ENCODE peak calls at places on chromosomes 1 and 21, in five cellular contexts. P, A, L, D and F are unnamed samples.

GRCh38 chr1:53316058-53316741 is 11.7 kb downstream of the LRP8 start:
- DNase-seq in P (no peak), A (peak), L (no peak), D (no peak), F (no peak)

GRCh38 chr1:158686430-158687009 is at the start of gene SPTA1:
- DNase-seq in P (no peak), A (peak), L (no peak), D (no peak), F (no peak)

GRCh38 chr1:203475012-203475981 is at the start of gene PRELP:
- DNase-seq in P (no peak), A (no peak), L (no peak), D (no peak), F (no peak)

GRCh38 chr1:62682531-62682930 is 5.7 kb downstream of the DOCK7 start:
- DNase-seq in P (no peak), A (no peak), L (peak), D (no peak), F (no peak)

GRCh38 chr1:64915381-64916274 is 50.7 kb downstream of the JAK1 start:
- DNase-seq in P (no peak), A (no peak), L (peak), D (no peak), F (no peak)

GRCh38 chr1:209853677-209854076 is 25.9 kb downstream of the UTP25 start:
- DNase-seq in P (no peak), A (no peak), L (no peak), D (no peak), F (no peak)

GRCh38 chr1:218294531-218294930 is 9.4 kb downstream of the RRP15 start:
- DNase-seq in P (no peak), A (no peak), L (no peak), D (no peak), F (no peak)

GRCh38 chr1:97379387-97380075 is 541.3 kb downstream of the DPYD start:
- DNase-seq in P (no peak), A (no peak), L (no peak), D (no peak), F (no peak)

GRCh38 chr1:227449051-227449450 is 114.3 kb upstream of the ZNF678 start:
- DNase-seq in P (no peak), A (peak), L (peak), D (no peak), F (no peak)
- TF ChIP-seq YY1 in P (peak), A (peak), L (no peak), D (no peak), F (no peak)

DNA sequence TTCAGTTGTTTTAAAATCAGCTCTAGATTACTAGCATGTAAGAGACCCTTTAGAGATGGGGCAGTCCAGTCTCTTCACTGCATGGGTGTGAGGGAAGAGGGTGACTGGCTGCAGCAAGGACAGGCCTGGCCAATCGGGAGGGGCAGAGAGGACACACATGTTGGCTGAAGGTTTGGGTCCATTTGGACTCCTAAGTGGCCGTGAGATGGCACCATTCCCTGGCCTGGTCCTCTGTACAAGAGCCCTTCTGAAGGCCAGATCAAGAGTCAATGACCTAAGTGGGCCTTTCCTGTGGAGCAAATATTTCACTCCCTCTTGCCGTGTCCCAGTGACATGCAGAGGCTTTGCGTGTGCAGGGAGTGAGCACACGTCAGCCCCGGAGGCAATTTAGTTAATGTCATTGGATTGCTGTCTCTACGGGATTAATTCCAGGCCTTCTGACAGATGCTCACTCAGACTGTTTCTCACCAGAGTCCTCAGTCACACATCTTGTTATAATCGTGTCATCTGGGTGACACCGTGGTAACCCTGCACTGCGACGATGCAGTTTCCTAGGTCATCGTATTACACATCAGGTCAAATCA is 613.0 kb downstream of the NPHP4 start:
- DNase-seq in P (no peak), A (no peak), L (no peak), D (no peak), F (no peak)
- TF ChIP-seq POLR2AphosphoS5 in P (no peak), A (no peak), L (no peak), D (no peak), F (no peak)

GRCh38 chr21:17612565-17613241 is at the start of gene BTG3:
- DNase-seq in P (peak), A (peak), L (peak), D (no peak), F (peak)

GRCh38 chr21:17611414-17612022 is 1.2 kb downstream of the BTG3 start:
- DNase-seq in P (no peak), A (peak), L (peak), D (peak), F (peak)

GRCh38 chr21:17610862-17611261 is 1.8 kb downstream of the BTG3 start:
- DNase-seq in P (no peak), A (peak), L (peak), D (no peak), F (no peak)

GRCh38 chr21:17613242-17613676 is 558 bp upstream of the BTG3 start:
- DNase-seq in P (no peak), A (no peak), L (no peak), D (no peak), F (no peak)

GRCh38 chr21:17612023-17612564 is 607 bp downstream of the BTG3 start:
- DNase-seq in P (no peak), A (no peak), L (no peak), D (no peak), F (no peak)
- TF ChIP-seq CEBPB in P (no peak), A (no peak), L (no peak), D (no peak), F (no peak)

GRCh38 chr1:207963429-207964194 is 52.7 kb upstream of the CD34 start:
- DNase-seq in P (no peak), A (peak), L (peak), D (peak), F (peak)

GRCh38 chr1:207964195-207964966 is 53.5 kb upstream of the CD34 start:
- DNase-seq in P (no peak), A (peak), L (no peak), D (no peak), F (no peak)

GRCh38 chr1:207959995-207960745 is 49.2 kb upstream of the CD34 start:
- DNase-seq in P (no peak), A (no peak), L (no peak), D (no peak), F (no peak)

GRCh38 chr1:207965602-207966387 is 54.9 kb upstream of the CD34 start:
- DNase-seq in P (no peak), A (no peak), L (peak), D (no peak), F (no peak)

GRCh38 chr1:207962716-207963428 is 51.9 kb upstream of the CD34 start:
- DNase-seq in P (no peak), A (no peak), L (no peak), D (no peak), F (no peak)
- TF ChIP-seq YY1 in P (no peak), A (no peak), L (no peak), D (no peak), F (no peak)

DNA sequence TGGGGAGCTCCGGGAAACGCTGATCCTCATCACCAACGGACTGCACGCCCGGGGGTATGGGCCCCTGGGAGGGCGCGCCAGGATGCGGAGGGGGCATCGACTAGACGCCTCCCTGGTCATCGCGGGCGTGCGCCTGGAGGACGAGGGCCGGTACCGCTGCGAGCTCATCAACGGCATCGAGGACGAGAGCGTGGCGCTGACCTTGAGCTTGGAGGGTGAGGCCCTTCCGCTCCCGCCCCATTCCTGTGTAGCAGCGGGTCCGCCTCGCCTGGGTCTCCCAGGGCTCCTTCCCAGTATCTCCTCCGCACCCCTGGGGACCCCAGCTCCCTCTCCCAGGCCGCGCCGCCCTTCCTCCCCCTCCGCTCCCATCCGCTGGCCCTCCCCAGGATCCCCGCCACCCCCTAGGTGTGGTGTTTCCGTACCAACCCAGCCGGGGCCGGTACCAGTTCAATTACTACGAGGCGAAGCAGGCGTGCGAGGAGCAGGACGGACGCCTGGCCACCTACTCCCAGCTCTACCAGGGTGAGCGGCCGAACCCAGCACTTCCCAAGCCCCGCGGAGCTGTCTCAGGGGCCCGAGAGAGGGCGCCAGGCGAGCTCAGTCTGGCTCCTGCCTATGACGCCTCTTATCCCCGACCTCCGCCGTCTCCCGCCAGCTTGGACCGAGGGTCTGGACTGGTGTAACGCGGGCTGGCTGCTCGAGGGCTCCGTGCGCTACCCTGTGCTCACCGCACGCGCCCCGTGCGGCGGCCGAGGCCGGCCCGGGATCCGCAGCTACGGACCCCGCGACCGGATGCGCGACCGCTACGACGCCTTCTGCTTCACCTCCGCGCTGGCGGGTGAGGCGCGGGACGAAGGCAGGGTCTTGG is 5.0 kb downstream of the HAPLN2 start:
- DNase-seq in P (no peak), A (peak), L (no peak), D (no peak), F (no peak)
- TF ChIP-seq POLR2AphosphoS5 in P (peak), A (peak), L (no peak), D (no peak), F (no peak)

GRCh38 chr21:45651921-45652320 is 8.4 kb downstream of the PCBP3 start:
- DNase-seq in P (no peak), A (no peak), L (no peak), D (no peak), F (no peak)

DNA sequence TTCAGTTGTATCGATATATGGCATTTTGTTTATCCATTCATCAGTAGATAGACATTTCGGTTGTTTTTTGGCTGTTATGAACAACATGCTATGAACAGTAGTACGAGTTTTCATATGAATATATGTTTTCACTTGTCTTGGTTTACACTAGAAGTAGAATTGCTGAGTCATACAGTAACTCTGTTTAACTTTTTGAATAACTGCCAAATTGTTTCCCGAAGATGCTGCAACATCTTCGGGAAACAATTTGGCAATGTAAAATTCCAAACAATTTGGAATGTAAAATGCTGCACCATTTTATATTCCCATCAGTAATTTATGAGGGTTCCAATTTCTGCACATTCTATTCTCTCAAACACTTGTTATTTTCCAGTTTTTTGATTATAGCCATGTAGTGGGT is 11.5 kb downstream of the PCBP3 start:
- DNase-seq in P (no peak), A (no peak), L (no peak), D (no peak), F (no peak)
- TF ChIP-seq CEBPB in P (no peak), A (no peak), L (no peak), D (no peak), F (no peak)

GRCh38 chr1:148334339-148335130 is 148.6 kb downstream of the PPIAL4G start:
- DNase-seq in P (peak), A (peak), L (peak), D (peak), F (peak)
- TF ChIP-seq YY1 in P (no peak), A (peak), L (no peak), D (peak), F (peak)

GRCh38 chr1:44678626-44679025 is 4.1 kb downstream of the ARMH1 start:
- DNase-seq in P (no peak), A (no peak), L (no peak), D (no peak), F (no peak)

GRCh38 chr1:44678120-44678519 is 3.6 kb downstream of the ARMH1 start:
- DNase-seq in P (no peak), A (no peak), L (no peak), D (no peak), F (no peak)

GRCh38 chr1:44677201-44677520 is 2.6 kb downstream of the ARMH1 start:
- DNase-seq in P (no peak), A (peak), L (peak), D (no peak), F (no peak)

GRCh38 chr1:44675186-44675585 is 672 bp downstream of the ARMH1 start:
- DNase-seq in P (no peak), A (no peak), L (no peak), D (no peak), F (no peak)

GRCh38 chr1:44676484-44677200 is 2.1 kb downstream of the ARMH1 start:
- DNase-seq in P (no peak), A (no peak), L (no peak), D (no peak), F (no peak)
- TF ChIP-seq POLR2AphosphoS5 in P (no peak), A (no peak), L (no peak), D (no peak), F (peak)

GRCh38 chr1:163093169-163093568 is 24.0 kb downstream of the RGS4 start:
- DNase-seq in P (no peak), A (no peak), L (no peak), D (no peak), F (no peak)

GRCh38 chr1:163094589-163094988 is 25.4 kb downstream of the RGS4 start:
- DNase-seq in P (no peak), A (no peak), L (no peak), D (no peak), F (no peak)

GRCh38 chr1:163095223-163095622 is 26.1 kb downstream of the RGS4 start:
- DNase-seq in P (no peak), A (no peak), L (no peak), D (no peak), F (no peak)

GRCh38 chr1:163093579-163093978 is 24.4 kb downstream of the RGS4 start:
- DNase-seq in P (no peak), A (no peak), L (no peak), D (no peak), F (no peak)

GRCh38 chr1:163094182-163094581 is 25.0 kb downstream of the RGS4 start:
- DNase-seq in P (no peak), A (no peak), L (no peak), D (no peak), F (no peak)
- TF ChIP-seq CEBPB in P (no peak), A (no peak), L (no peak), D (no peak), F (no peak)

GRCh38 chr1:26049531-26050254 is 3.8 kb upstream of the SLC30A2 start:
- DNase-seq in P (no peak), A (no peak), L (no peak), D (no peak), F (no peak)
- TF ChIP-seq YY1 in P (no peak), A (peak), L (no peak), D (no peak), F (no peak)